ENCODE peak calls at places on chromosomes 3 and 15, in seven cellular contexts. One of them, this sample, is unnamed.

GRCh38 chr3:134905647-134905935 is 110.5 kb downstream of the EPHB1 start:
- DNase-seq in cerebellum: peak; percentile 89
- DNase-seq in GM04503: no peak
- DNase-seq in Daoy: no peak
- DNase-seq in DND-41: no peak
- DNase-seq in H7: no peak
- DNase-seq in H54: no peak
- DNase-seq in this sample: peak; percentile 95

GRCh38 chr3:9820944-9821343 is 10.9 kb downstream of the TTLL3 start:
- DNase-seq in Daoy: no peak
- DNase-seq in GM04503: no peak
- DNase-seq in H54: no peak
- DNase-seq in cerebellum: no peak
- DNase-seq in H7: peak; percentile 82
- DNase-seq in DND-41: no peak
- DNase-seq in this sample: peak; percentile 21

GRCh38 chr3:147410518-147411234 is 1.5 kb downstream of the ZIC1 start:
- DNase-seq in cerebellum: no peak
- DNase-seq in H54: no peak
- DNase-seq in H7: peak; percentile 63
- DNase-seq in DND-41: no peak
- DNase-seq in GM04503: peak; percentile 64
- DNase-seq in Daoy: no peak
- DNase-seq in this sample: no peak

GRCh38 chr15:38885477-38885952 is 320.9 kb upstream of the RASGRP1 start:
- DNase-seq in H7: no peak
- DNase-seq in H54: no peak
- DNase-seq in cerebellum: no peak
- DNase-seq in Daoy: no peak
- DNase-seq in DND-41: no peak
- DNase-seq in GM04503: peak; percentile 78
- DNase-seq in this sample: no peak

GRCh38 chr3:14483286-14483685 is 56.9 kb downstream of the GRIP2 start:
- DNase-seq in cerebellum: no peak
- DNase-seq in GM04503: no peak
- DNase-seq in Daoy: no peak
- DNase-seq in DND-41: no peak
- DNase-seq in H54: no peak
- DNase-seq in H7: no peak
- DNase-seq in this sample: no peak

GRCh38 chr15:73127302-73127936 is 75.2 kb downstream of the NEO1 start:
- DNase-seq in Daoy: peak; percentile 14
- DNase-seq in DND-41: peak; percentile 24
- DNase-seq in cerebellum: peak; percentile 5
- DNase-seq in GM04503: peak; percentile 3
- DNase-seq in H54: peak; percentile 1
- DNase-seq in H7: peak; percentile 28
- DNase-seq in this sample: peak; percentile 32

GRCh38 chr15:76973362-76973743 is 21.6 kb upstream of the PSTPIP1 start:
- DNase-seq in H54: peak; percentile 26
- DNase-seq in cerebellum: no peak
- DNase-seq in GM04503: no peak
- DNase-seq in DND-41: peak; percentile 40
- DNase-seq in Daoy: peak; percentile 61
- DNase-seq in H7: peak; percentile 91
- DNase-seq in this sample: peak; percentile 30

GRCh38 chr15:56440226-56440770 is 24.6 kb downstream of the MNS1 start:
- DNase-seq in cerebellum: no peak
- DNase-seq in Daoy: no peak
- DNase-seq in GM04503: no peak
- DNase-seq in H7: no peak
- DNase-seq in DND-41: no peak
- DNase-seq in H54: no peak
- DNase-seq in this sample: no peak

GRCh38 chr15:95097366-95097765 is 866.0 kb downstream of the MCTP2 start:
- DNase-seq in H7: no peak
- DNase-seq in DND-41: no peak
- DNase-seq in GM04503: no peak
- DNase-seq in Daoy: no peak
- DNase-seq in H54: no peak
- DNase-seq in cerebellum: no peak
- DNase-seq in this sample: no peak

GRCh38 chr3:13105851-13106250 is 32.6 kb upstream of the IQSEC1 start:
- DNase-seq in Daoy: no peak
- DNase-seq in GM04503: no peak
- DNase-seq in H7: peak; percentile 77
- DNase-seq in H54: no peak
- DNase-seq in DND-41: no peak
- DNase-seq in cerebellum: no peak
- DNase-seq in this sample: no peak

GRCh38 chr15:35289029-35289617 is 204.0 kb upstream of the NANOGP8 start:
- DNase-seq in DND-41: no peak
- DNase-seq in H7: peak; percentile 49
- DNase-seq in GM04503: no peak
- DNase-seq in cerebellum: peak; percentile 38
- DNase-seq in Daoy: peak; percentile 34
- DNase-seq in H54: peak; percentile 23
- DNase-seq in this sample: peak; percentile 80

GRCh38 chr15:29822685-29823459 is 604 bp upstream of the TJP1 start:
- DNase-seq in cerebellum: no peak
- DNase-seq in GM04503: peak; percentile 42
- DNase-seq in DND-41: no peak
- DNase-seq in Daoy: peak; percentile 60
- DNase-seq in H7: peak; percentile 37
- DNase-seq in H54: peak; percentile 53
- DNase-seq in this sample: no peak

GRCh38 chr3:15659254-15659975 is 57.9 kb downstream of the BTD start:
- DNase-seq in H54: no peak
- DNase-seq in DND-41: peak; percentile 78
- DNase-seq in H7: no peak
- DNase-seq in Daoy: no peak
- DNase-seq in GM04503: no peak
- DNase-seq in cerebellum: no peak
- DNase-seq in this sample: peak; percentile 43

GRCh38 chr3:179069762-179070390 is 1.7 kb downstream of the ZMAT3 start:
- DNase-seq in cerebellum: no peak
- DNase-seq in DND-41: no peak
- DNase-seq in GM04503: peak; percentile 23
- DNase-seq in H54: no peak
- DNase-seq in Daoy: no peak
- DNase-seq in H7: no peak
- DNase-seq in this sample: no peak

GRCh38 chr3:126476166-126476975 is 680 bp upstream of the ZXDC start:
- DNase-seq in H54: peak; percentile 68
- DNase-seq in GM04503: no peak
- DNase-seq in Daoy: no peak
- DNase-seq in DND-41: no peak
- DNase-seq in H7: peak; percentile 99
- DNase-seq in cerebellum: no peak
- DNase-seq in this sample: peak; percentile 71

GRCh38 chr3:129665024-129665768 is 58.7 kb upstream of the PLXND1 start:
- DNase-seq in cerebellum: no peak
- DNase-seq in H7: no peak
- DNase-seq in Daoy: peak; percentile 73
- DNase-seq in H54: peak; percentile 33
- DNase-seq in GM04503: peak; percentile 56
- DNase-seq in DND-41: no peak
- DNase-seq in this sample: no peak

GRCh38 chr15:50355980-50356379 is 982 bp upstream of the GABPB1 start:
- DNase-seq in Daoy: no peak
- DNase-seq in H7: no peak
- DNase-seq in cerebellum: no peak
- DNase-seq in DND-41: no peak
- DNase-seq in H54: no peak
- DNase-seq in GM04503: no peak
- DNase-seq in this sample: no peak

GRCh38 chr3:141412087-141412935 is 44.0 kb downstream of the ZBTB38 start:
- DNase-seq in GM04503: peak; percentile 79
- DNase-seq in cerebellum: no peak
- DNase-seq in H54: no peak
- DNase-seq in H7: no peak
- DNase-seq in Daoy: peak; percentile 64
- DNase-seq in DND-41: no peak
- DNase-seq in this sample: peak; percentile 68

GRCh38 chr3:147431746-147432145 is 22.6 kb downstream of the ZIC1 start:
- DNase-seq in DND-41: no peak
- DNase-seq in H7: no peak
- DNase-seq in Daoy: no peak
- DNase-seq in cerebellum: no peak
- DNase-seq in H54: no peak
- DNase-seq in GM04503: no peak
- DNase-seq in this sample: peak; percentile 17

GRCh38 chr15:66651913-66652642 is 50.0 kb upstream of the SMAD6 start:
- DNase-seq in DND-41: no peak
- DNase-seq in H54: no peak
- DNase-seq in GM04503: no peak
- DNase-seq in H7: no peak
- DNase-seq in Daoy: no peak
- DNase-seq in cerebellum: no peak
- DNase-seq in this sample: no peak

GRCh38 chr3:18208856-18209255 is 216.3 kb downstream of the SATB1 start:
- DNase-seq in GM04503: no peak
- DNase-seq in H54: no peak
- DNase-seq in Daoy: no peak
- DNase-seq in H7: no peak
- DNase-seq in cerebellum: no peak
- DNase-seq in DND-41: no peak
- DNase-seq in this sample: no peak

GRCh38 chr15:64653757-64654156 is 121.6 kb downstream of the RBPMS2 start:
- DNase-seq in DND-41: no peak
- DNase-seq in cerebellum: no peak
- DNase-seq in Daoy: no peak
- DNase-seq in H7: no peak
- DNase-seq in H54: no peak
- DNase-seq in GM04503: no peak
- DNase-seq in this sample: peak; percentile 20

This sample was measured in cerebellar cortex.